ENCODE peak calls at places on chromosomes 12 and 14, in nine cellular contexts. One of them, this sample, is unnamed.

GRCh38 chr12:19035552-19035951 is 94.0 kb upstream of the PLEKHA5 start:
- DNase-seq in mucosa of descending colon: no peak
- DNase-seq in mesenchymal stem cell: no peak
- DNase-seq in heart left ventricle: no peak
- DNase-seq in stomach: no peak
- DNase-seq in right atrium auricular region: no peak
- DNase-seq in CD8-positive, alpha-beta T cell: no peak
- DNase-seq in transverse colon: no peak
- DNase-seq in NT2/D1: no peak
- DNase-seq in this sample: no peak

GRCh38 chr12:77995436-77996167 is 164.9 kb downstream of the NAV3 start:
- DNase-seq in mucosa of descending colon: no peak
- DNase-seq in mesenchymal stem cell: peak; percentile 74
- DNase-seq in heart left ventricle: no peak
- DNase-seq in stomach: no peak
- DNase-seq in right atrium auricular region: no peak
- DNase-seq in CD8-positive, alpha-beta T cell: no peak
- DNase-seq in transverse colon: no peak
- DNase-seq in NT2/D1: no peak
- DNase-seq in this sample: peak; percentile 34

GRCh38 chr14:58465425-58465824 is 37.9 kb downstream of the KIAA0586 start:
- DNase-seq in mucosa of descending colon: no peak
- DNase-seq in mesenchymal stem cell: peak; percentile 70
- DNase-seq in heart left ventricle: no peak
- DNase-seq in stomach: no peak
- DNase-seq in right atrium auricular region: no peak
- DNase-seq in CD8-positive, alpha-beta T cell: no peak
- DNase-seq in transverse colon: no peak
- DNase-seq in NT2/D1: no peak
- DNase-seq in this sample: no peak

GRCh38 chr12:132385375-132385774 is 56.0 kb upstream of the GALNT9 start:
- DNase-seq in mucosa of descending colon: no peak
- DNase-seq in mesenchymal stem cell: no peak
- DNase-seq in heart left ventricle: no peak
- DNase-seq in stomach: no peak
- DNase-seq in right atrium auricular region: no peak
- DNase-seq in CD8-positive, alpha-beta T cell: no peak
- DNase-seq in transverse colon: no peak
- DNase-seq in NT2/D1: no peak
- DNase-seq in this sample: no peak

GRCh38 chr12:46921754-46922113 is 95.9 kb upstream of the SLC38A4 start:
- DNase-seq in mucosa of descending colon: no peak
- DNase-seq in mesenchymal stem cell: peak; percentile 77
- DNase-seq in heart left ventricle: no peak
- DNase-seq in stomach: no peak
- DNase-seq in right atrium auricular region: no peak
- DNase-seq in CD8-positive, alpha-beta T cell: no peak
- DNase-seq in transverse colon: no peak
- DNase-seq in NT2/D1: no peak
- DNase-seq in this sample: no peak

GRCh38 chr14:36390718-36391117 is 70.3 kb upstream of the MBIP start:
- DNase-seq in mucosa of descending colon: no peak
- DNase-seq in mesenchymal stem cell: no peak
- DNase-seq in heart left ventricle: no peak
- DNase-seq in stomach: no peak
- DNase-seq in right atrium auricular region: no peak
- DNase-seq in CD8-positive, alpha-beta T cell: no peak
- DNase-seq in transverse colon: no peak
- DNase-seq in NT2/D1: no peak
- DNase-seq in this sample: no peak

GRCh38 chr12:95412826-95413311 is 61.1 kb upstream of the METAP2 start:
- DNase-seq in mucosa of descending colon: no peak
- DNase-seq in mesenchymal stem cell: peak; percentile 93
- DNase-seq in heart left ventricle: no peak
- DNase-seq in stomach: no peak
- DNase-seq in right atrium auricular region: no peak
- DNase-seq in CD8-positive, alpha-beta T cell: no peak
- DNase-seq in transverse colon: no peak
- DNase-seq in NT2/D1: no peak
- DNase-seq in this sample: peak; percentile 82

GRCh38 chr12:25438638-25439037 is 114.4 kb downstream of the LMNTD1 start:
- DNase-seq in mucosa of descending colon: no peak
- DNase-seq in mesenchymal stem cell: peak; percentile 50
- DNase-seq in heart left ventricle: no peak
- DNase-seq in stomach: no peak
- DNase-seq in right atrium auricular region: no peak
- DNase-seq in CD8-positive, alpha-beta T cell: no peak
- DNase-seq in transverse colon: no peak
- DNase-seq in NT2/D1: no peak
- DNase-seq in this sample: no peak

GRCh38 chr12:120257041-120257821 is 8.3 kb downstream of the PXN start:
- DNase-seq in mucosa of descending colon: no peak
- DNase-seq in mesenchymal stem cell: no peak
- DNase-seq in heart left ventricle: peak; percentile 85
- DNase-seq in stomach: peak; percentile 42
- DNase-seq in right atrium auricular region: no peak
- DNase-seq in CD8-positive, alpha-beta T cell: no peak
- DNase-seq in transverse colon: no peak
- DNase-seq in NT2/D1: no peak
- DNase-seq in this sample: peak; percentile 87
- H3K4me3 ChIP-seq in mucosa of descending colon: no peak overlapping the region
- H3K4me3 ChIP-seq in mesenchymal stem cell: peak overlapping the region; percentile 47
- H3K4me3 ChIP-seq in heart left ventricle: peak overlapping the region; percentile 6
- H3K4me3 ChIP-seq in stomach: no peak overlapping the region
- H3K4me3 ChIP-seq in right atrium auricular region: no peak overlapping the region
- H3K4me3 ChIP-seq in CD8-positive, alpha-beta T cell: no peak overlapping the region
- H3K4me3 ChIP-seq in transverse colon: no peak overlapping the region
- H3K4me3 ChIP-seq in NT2/D1: no peak overlapping the region
- H3K4me3 ChIP-seq in this sample: no peak overlapping the region

GRCh38 chr14:93709249-93709648 is 79.0 kb downstream of the PRIMA1 start:
- DNase-seq in mucosa of descending colon: no peak
- DNase-seq in mesenchymal stem cell: no peak
- DNase-seq in heart left ventricle: no peak
- DNase-seq in stomach: no peak
- DNase-seq in right atrium auricular region: no peak
- DNase-seq in CD8-positive, alpha-beta T cell: no peak
- DNase-seq in transverse colon: no peak
- DNase-seq in NT2/D1: no peak
- DNase-seq in this sample: no peak
- H3K36me3 ChIP-seq in mucosa of descending colon: no peaks in the 10 kb centered on the region
- H3K36me3 ChIP-seq in mesenchymal stem cell: no peaks in the 10 kb centered on the region
- H3K36me3 ChIP-seq in heart left ventricle: no peaks in the 10 kb centered on the region
- H3K36me3 ChIP-seq in stomach: no peaks in the 10 kb centered on the region
- H3K36me3 ChIP-seq in right atrium auricular region: no peaks in the 10 kb centered on the region
- H3K36me3 ChIP-seq in CD8-positive, alpha-beta T cell: no peaks in the 10 kb centered on the region
- H3K36me3 ChIP-seq in transverse colon: no peaks in the 10 kb centered on the region
- H3K36me3 ChIP-seq in NT2/D1: no peaks in the 10 kb centered on the region
- H3K36me3 ChIP-seq in this sample: no peaks in the 10 kb centered on the region

GRCh38 chr14:61811882-61812346 is 49.7 kb downstream of the SNAPC1 start:
- DNase-seq in mucosa of descending colon: no peak
- DNase-seq in mesenchymal stem cell: no peak
- DNase-seq in heart left ventricle: no peak
- DNase-seq in stomach: no peak
- DNase-seq in right atrium auricular region: no peak
- DNase-seq in CD8-positive, alpha-beta T cell: no peak
- DNase-seq in transverse colon: no peak
- DNase-seq in NT2/D1: no peak
- DNase-seq in this sample: no peak

GRCh38 chr14:61813101-61813596 is 50.9 kb downstream of the SNAPC1 start:
- DNase-seq in mucosa of descending colon: no peak
- DNase-seq in mesenchymal stem cell: no peak
- DNase-seq in heart left ventricle: no peak
- DNase-seq in stomach: no peak
- DNase-seq in right atrium auricular region: no peak
- DNase-seq in CD8-positive, alpha-beta T cell: no peak
- DNase-seq in transverse colon: no peak
- DNase-seq in NT2/D1: no peak
- DNase-seq in this sample: no peak

DNA sequence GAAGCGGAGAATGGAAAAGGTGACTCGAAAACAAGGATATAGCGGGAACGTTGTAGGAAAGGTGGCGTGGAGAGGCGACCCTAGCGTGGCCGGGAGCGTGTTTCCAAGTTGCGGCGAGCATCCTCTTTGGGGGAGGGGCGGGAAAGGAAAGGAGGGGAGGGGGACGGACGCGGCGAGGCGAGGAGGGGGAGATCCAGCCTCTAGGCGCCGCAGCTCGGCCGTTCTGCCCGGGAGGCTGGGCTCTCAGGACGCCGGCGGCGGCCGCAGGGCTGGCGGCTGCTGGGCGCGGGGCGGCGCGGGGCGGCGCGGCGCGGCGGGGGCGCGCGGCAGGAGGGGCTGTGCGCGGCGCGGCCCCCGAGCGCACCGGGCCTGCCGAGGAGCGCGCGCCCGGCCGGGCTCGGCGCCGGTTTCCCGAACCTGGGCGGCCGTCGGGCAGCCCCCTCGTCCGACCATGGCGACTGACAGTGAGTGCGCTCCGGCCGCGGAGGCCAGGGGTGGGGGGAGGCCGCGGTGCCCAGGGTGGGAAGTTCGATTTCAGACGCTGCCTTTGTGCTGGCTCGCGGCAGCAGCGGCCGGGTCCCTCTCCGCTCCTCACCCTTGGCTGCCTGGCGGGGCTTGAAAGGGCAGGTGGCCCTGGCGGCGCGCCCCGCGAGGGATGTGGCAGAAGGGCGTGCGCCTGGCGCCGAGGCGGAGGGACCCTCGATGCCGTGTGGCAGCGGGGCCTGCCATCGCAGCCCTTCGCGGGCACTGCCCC is 50.3 kb downstream of the SNAPC1 start:
- DNase-seq in mucosa of descending colon: no peak
- DNase-seq in mesenchymal stem cell: peak; percentile 11
- DNase-seq in heart left ventricle: no peak
- DNase-seq in stomach: no peak
- DNase-seq in right atrium auricular region: no peak
- DNase-seq in CD8-positive, alpha-beta T cell: no peak
- DNase-seq in transverse colon: no peak
- DNase-seq in NT2/D1: no peak
- DNase-seq in this sample: no peak
- H3K4me3 ChIP-seq in mucosa of descending colon: no peak within 1 kb of the TSS
- H3K4me3 ChIP-seq in mesenchymal stem cell: peak within 1 kb of the TSS; percentile 78
- H3K4me3 ChIP-seq in heart left ventricle: peak within 1 kb of the TSS; percentile 54
- H3K4me3 ChIP-seq in stomach: peak within 1 kb of the TSS; percentile 43
- H3K4me3 ChIP-seq in right atrium auricular region: peak within 1 kb of the TSS; percentile 45
- H3K4me3 ChIP-seq in CD8-positive, alpha-beta T cell: peak within 1 kb of the TSS; percentile 52
- H3K4me3 ChIP-seq in transverse colon: peak within 1 kb of the TSS; percentile 23
- H3K4me3 ChIP-seq in NT2/D1: peak within 1 kb of the TSS; percentile 71
- H3K4me3 ChIP-seq in this sample: peak within 1 kb of the TSS; percentile 51

GRCh38 chr14:75442166-75442565 is 14.3 kb downstream of the JDP2 start:
- DNase-seq in mucosa of descending colon: no peak
- DNase-seq in mesenchymal stem cell: no peak
- DNase-seq in heart left ventricle: no peak
- DNase-seq in stomach: no peak
- DNase-seq in right atrium auricular region: no peak
- DNase-seq in CD8-positive, alpha-beta T cell: no peak
- DNase-seq in transverse colon: no peak
- DNase-seq in NT2/D1: no peak
- DNase-seq in this sample: no peak
- H3K36me3 ChIP-seq in mucosa of descending colon: peaks cover 4% of the 10 kb centered on the region
- H3K36me3 ChIP-seq in mesenchymal stem cell: peaks cover 52% of the 10 kb centered on the region
- H3K36me3 ChIP-seq in heart left ventricle: peaks cover 14% of the 10 kb centered on the region
- H3K36me3 ChIP-seq in stomach: peaks cover 43% of the 10 kb centered on the region
- H3K36me3 ChIP-seq in right atrium auricular region: peaks cover 44% of the 10 kb centered on the region
- H3K36me3 ChIP-seq in CD8-positive, alpha-beta T cell: no peaks in the 10 kb centered on the region
- H3K36me3 ChIP-seq in transverse colon: no peaks in the 10 kb centered on the region
- H3K36me3 ChIP-seq in NT2/D1: peaks cover 92% of the 10 kb centered on the region
- H3K36me3 ChIP-seq in this sample: peaks cover 6% of the 10 kb centered on the region

DNA sequence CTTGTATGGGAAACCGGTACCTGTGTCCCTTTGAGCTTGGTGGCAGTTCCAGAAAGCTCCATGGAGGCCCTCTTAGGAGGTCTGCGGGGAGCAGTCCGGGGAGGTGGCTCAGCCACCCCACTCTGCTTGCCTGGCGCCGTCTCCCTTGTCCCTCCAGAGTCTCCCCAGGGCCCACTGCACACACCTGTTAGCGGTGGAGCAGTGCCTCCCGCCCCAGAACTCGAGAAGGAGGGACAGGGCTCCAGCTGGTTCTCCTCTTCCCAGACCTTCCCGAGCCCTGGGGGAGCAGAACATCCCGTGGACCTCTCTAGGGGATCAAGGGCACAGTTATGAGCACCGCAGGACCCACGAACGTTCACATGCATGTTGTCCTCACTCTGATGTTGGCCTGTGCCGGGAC is 10.8 kb downstream of the ASPG start:
- DNase-seq in mucosa of descending colon: no peak
- DNase-seq in mesenchymal stem cell: no peak
- DNase-seq in heart left ventricle: peak; percentile 13
- DNase-seq in stomach: no peak
- DNase-seq in right atrium auricular region: no peak
- DNase-seq in CD8-positive, alpha-beta T cell: no peak
- DNase-seq in transverse colon: no peak
- DNase-seq in NT2/D1: no peak
- DNase-seq in this sample: no peak
- H3K4me3 ChIP-seq in mucosa of descending colon: no peak overlapping the region
- H3K4me3 ChIP-seq in mesenchymal stem cell: no peak overlapping the region
- H3K4me3 ChIP-seq in heart left ventricle: no peak overlapping the region
- H3K4me3 ChIP-seq in stomach: no peak overlapping the region
- H3K4me3 ChIP-seq in right atrium auricular region: no peak overlapping the region
- H3K4me3 ChIP-seq in CD8-positive, alpha-beta T cell: no peak overlapping the region
- H3K4me3 ChIP-seq in transverse colon: no peak overlapping the region
- H3K4me3 ChIP-seq in NT2/D1: no peak overlapping the region
- H3K4me3 ChIP-seq in this sample: no peak overlapping the region

GRCh38 chr14:75433631-75434556 is 6.1 kb downstream of the JDP2 start:
- DNase-seq in mucosa of descending colon: no peak
- DNase-seq in mesenchymal stem cell: peak; percentile 79
- DNase-seq in heart left ventricle: no peak
- DNase-seq in stomach: no peak
- DNase-seq in right atrium auricular region: no peak
- DNase-seq in CD8-positive, alpha-beta T cell: no peak
- DNase-seq in transverse colon: no peak
- DNase-seq in NT2/D1: no peak
- DNase-seq in this sample: no peak
- H3K36me3 ChIP-seq in mucosa of descending colon: no peaks in the 10 kb centered on the region
- H3K36me3 ChIP-seq in mesenchymal stem cell: peaks cover 33% of the 10 kb centered on the region
- H3K36me3 ChIP-seq in heart left ventricle: peaks cover 4% of the 10 kb centered on the region
- H3K36me3 ChIP-seq in stomach: peaks cover 56% of the 10 kb centered on the region
- H3K36me3 ChIP-seq in right atrium auricular region: peaks cover 52% of the 10 kb centered on the region
- H3K36me3 ChIP-seq in CD8-positive, alpha-beta T cell: no peaks in the 10 kb centered on the region
- H3K36me3 ChIP-seq in transverse colon: no peaks in the 10 kb centered on the region
- H3K36me3 ChIP-seq in NT2/D1: peaks cover 72% of the 10 kb centered on the region
- H3K36me3 ChIP-seq in this sample: peaks cover 10% of the 10 kb centered on the region

This sample was measured in A673.